ENCODE peak calls at places on chromosomes 7 and 10, in ten cellular contexts. H is HFF-Myc, V is ovary, J is gastrocnemius medialis, X is AG09309, Y is right lobe of liver, D is Peyer's patch, R is brain microvascular endothelial cell, L is esophagus squamous epithelium, O is hepatocyte. C is an unnamed sample.

GRCh38 chr7:92765725-92766124 is 70.6 kb downstream of the CDK6 start:
- DNase-seq in H (no peak), V (no peak), J (no peak), X (peak; percentile 63), Y (no peak), D (no peak), R (peak; percentile 85), L (no peak), O (peak; percentile 51), C (peak; percentile 90)

GRCh38 chr7:53398566-53398965 is 363.1 kb downstream of the POM121L12 start:
- DNase-seq in H (no peak), V (no peak), J (no peak), X (no peak), Y (no peak), D (no peak), R (no peak), L (no peak), O (no peak), C (no peak)

GRCh38 chr7:102856036-102856435 is 56.8 kb upstream of the LRRC17 start:
- DNase-seq in H (no peak), V (no peak), J (no peak), X (no peak), Y (no peak), D (no peak), R (no peak), L (no peak), O (no peak), C (no peak)

GRCh38 chr7:77940647-77941046 is 142.1 kb downstream of the PHTF2 start:
- DNase-seq in H (no peak), V (no peak), J (no peak), X (peak; percentile 10), Y (no peak), D (no peak), R (peak; percentile 33), L (no peak), O (peak; percentile 50), C (peak; percentile 27)

GRCh38 chr7:108723343-108723957 is 153.8 kb downstream of the DNAJB9 start:
- DNase-seq in H (no peak), V (no peak), J (no peak), X (no peak), Y (no peak), D (no peak), R (no peak), L (no peak), O (no peak), C (no peak)

GRCh38 chr10:121469797-121470606 is 128.2 kb downstream of the FGFR2 start:
- DNase-seq in H (no peak), V (no peak), J (no peak), X (no peak), Y (no peak), D (no peak), R (no peak), L (no peak), O (no peak), C (peak; percentile 30)

GRCh38 chr10:122577311-122577885 is 16.8 kb downstream of the DMBT1 start:
- DNase-seq in H (no peak), V (no peak), J (no peak), X (no peak), Y (no peak), D (no peak), R (no peak), L (no peak), O (no peak), C (no peak)

GRCh38 chr10:70729763-70730357 is 55.3 kb downstream of the TBATA start:
- DNase-seq in H (no peak), V (peak; percentile 72), J (no peak), X (no peak), Y (no peak), D (no peak), R (no peak), L (no peak), O (no peak), C (no peak)

GRCh38 chr7:45923290-45923689 is 2.2 kb upstream of the IGFBP3 start:
- DNase-seq in H (peak; percentile 33), V (peak; percentile 83), J (no peak), X (no peak), Y (peak; percentile 74), D (peak; percentile 46), R (peak; percentile 75), L (no peak), O (peak; percentile 88), C (peak; percentile 53)

GRCh38 chr10:24382596-24382978 is 173.6 kb downstream of the KIAA1217 start:
- DNase-seq in H (no peak), V (no peak), J (peak; percentile 29), X (no peak), Y (no peak), D (no peak), R (peak; percentile 16), L (no peak), O (no peak), C (no peak)

GRCh38 chr10:79444243-79445119 is 943 bp downstream of the ZCCHC24 start:
- DNase-seq in H (no peak), V (peak; percentile 75), J (peak; percentile 75), X (no peak), Y (peak; percentile 85), D (peak; percentile 58), R (peak; percentile 43), L (no peak), O (peak; percentile 77), C (peak; percentile 30)

GRCh38 chr7:138075350-138075749 is 909 bp upstream of the AKR1D1 start:
- DNase-seq in H (no peak), V (no peak), J (no peak), X (no peak), Y (no peak), D (no peak), R (no peak), L (no peak), O (no peak), C (no peak)

GRCh38 chr7:138074121-138074520 is 2.1 kb upstream of the AKR1D1 start:
- DNase-seq in H (no peak), V (no peak), J (no peak), X (no peak), Y (no peak), D (no peak), R (no peak), L (no peak), O (no peak), C (peak; percentile 89)

GRCh38 chr7:138076196-138076595 is at the start of gene AKR1D1:
- DNase-seq in H (no peak), V (no peak), J (no peak), X (no peak), Y (no peak), D (no peak), R (no peak), L (no peak), O (no peak), C (no peak)

GRCh38 chr7:138072726-138073125 is 3.5 kb upstream of the AKR1D1 start:
- DNase-seq in H (no peak), V (no peak), J (no peak), X (no peak), Y (no peak), D (no peak), R (no peak), L (no peak), O (no peak), C (no peak)

DNA sequence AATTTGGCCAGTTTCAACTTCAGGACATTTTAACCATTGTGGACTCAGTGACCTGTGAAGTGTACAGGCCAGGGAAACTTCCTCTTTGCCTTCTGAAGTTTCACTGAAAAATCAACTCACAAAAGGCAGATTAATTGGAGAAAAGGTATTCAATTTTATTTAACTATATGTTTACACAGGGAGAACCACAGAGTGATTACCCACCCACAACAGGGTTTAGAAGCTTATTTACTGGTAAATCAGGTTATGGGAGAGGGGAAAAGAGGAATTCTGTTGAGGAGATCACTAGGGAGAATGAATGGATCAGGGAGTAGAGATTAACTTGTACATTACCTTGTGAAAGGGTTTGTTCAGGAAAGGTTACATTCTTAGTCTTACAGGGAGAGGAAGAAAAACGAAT is 1.7 kb upstream of the AKR1D1 start:
- DNase-seq in H (no peak), V (no peak), J (no peak), X (no peak), Y (no peak), D (no peak), R (no peak), L (no peak), O (no peak), C (peak; percentile 33)
- H3K4me3 ChIP-seq in H (no peak overlapping the region), V (no peak overlapping the region), J (no peak overlapping the region), X (no peak overlapping the region), Y (no peak overlapping the region), D (no peak overlapping the region), R (no peak overlapping the region), L (no peak overlapping the region), O (no peak overlapping the region), C (no peak overlapping the region)

GRCh38 chr7:44463169-44463808 is 27.2 kb downstream of the NUDCD3 start:
- DNase-seq in H (no peak), V (no peak), J (no peak), X (no peak), Y (no peak), D (no peak), R (no peak), L (no peak), O (no peak), C (peak; percentile 22)
- TF ChIP-seq CTCF in H (peak; percentile 25), V (no peak), J (no peak), X (peak; percentile 36), Y (no peak), D (no peak), R (peak; percentile 28), L (peak; percentile 41), O (peak; percentile 22), C (peak; percentile 9)

GRCh38 chr7:139407555-139407954 is 47.9 kb downstream of the LUC7L2 start:
- DNase-seq in H (no peak), V (no peak), J (no peak), X (no peak), Y (no peak), D (no peak), R (no peak), L (no peak), O (no peak), C (no peak)
- H3K4me3 ChIP-seq in H (no peak overlapping the region), V (no peak overlapping the region), J (no peak overlapping the region), X (no peak overlapping the region), Y (no peak overlapping the region), D (no peak overlapping the region), R (no peak overlapping the region), L (no peak overlapping the region), O (no peak overlapping the region), C (no peak overlapping the region)

GRCh38 chr10:75018233-75018632 is 93.2 kb upstream of the SAMD8 start:
- DNase-seq in H (no peak), V (no peak), J (no peak), X (no peak), Y (no peak), D (no peak), R (no peak), L (no peak), O (no peak), C (no peak)

GRCh38 chr10:75018873-75019272 is 92.6 kb upstream of the SAMD8 start:
- DNase-seq in H (no peak), V (no peak), J (no peak), X (no peak), Y (no peak), D (no peak), R (no peak), L (no peak), O (no peak), C (no peak)

GRCh38 chr10:75020168-75020567 is 91.3 kb upstream of the SAMD8 start:
- DNase-seq in H (no peak), V (no peak), J (no peak), X (no peak), Y (no peak), D (no peak), R (no peak), L (no peak), O (no peak), C (no peak)

GRCh38 chr10:75021851-75022250 is 89.6 kb upstream of the SAMD8 start:
- DNase-seq in H (no peak), V (no peak), J (no peak), X (no peak), Y (no peak), D (no peak), R (no peak), L (no peak), O (peak; percentile 36), C (no peak)

GRCh38 chr10:75019360-75019759 is 92.1 kb upstream of the SAMD8 start:
- DNase-seq in H (peak; percentile 22), V (no peak), J (no peak), X (no peak), Y (no peak), D (no peak), R (no peak), L (no peak), O (no peak), C (peak; percentile 32)
- TF ChIP-seq CTCF in H (peak; percentile 11), V (no peak), J (no peak), X (peak; percentile 46), Y (peak; percentile 34), D (no peak), R (peak; percentile 28), L (peak; percentile 38), O (peak; percentile 58), C (peak; percentile 10)

C was measured in bronchial epithelial cell.